ENCODE peak calls at places on chromosomes 5 and 9, in six cellular contexts. Q, K, P, A, E and U are unnamed samples.

GRCh38 chr5:75584641-75585040 is 26.6 kb upstream of the ANKDD1B start:
- DNase-seq in E (no peak), K (no peak), P (no peak), A (no peak), Q (no peak), U (no peak)

GRCh38 chr9:17793713-17794622 is 215.1 kb downstream of the SH3GL2 start:
- DNase-seq in A (no peak), E (peak; percentile 36), Q (no peak), P (no peak), K (no peak), U (peak; percentile 35)

GRCh38 chr5:71937906-71938698 is 169.2 kb upstream of the MAP1B start:
- DNase-seq in A (no peak), E (no peak), Q (no peak), K (no peak), P (no peak), U (no peak)

GRCh38 chr5:3605298-3606010 is 9.8 kb downstream of the IRX1 start:
- DNase-seq in K (no peak), P (no peak), A (peak; percentile 28), Q (no peak), E (no peak), U (no peak)

GRCh38 chr9:18314321-18314720 is 159.6 kb upstream of the ADAMTSL1 start:
- DNase-seq in P (no peak), Q (no peak), A (no peak), E (no peak), K (no peak), U (no peak)

GRCh38 chr5:17012289-17012688 is 76.2 kb upstream of the MYO10 start:
- DNase-seq in P (no peak), A (no peak), Q (no peak), K (no peak), E (peak; percentile 60), U (no peak)

GRCh38 chr5:115888027-115888426 is 46.3 kb downstream of the AP3S1 start:
- DNase-seq in Q (no peak), P (no peak), K (no peak), E (no peak), A (no peak), U (no peak)

GRCh38 chr5:125081101-125081500 is 334.7 kb upstream of the ZNF608 start:
- DNase-seq in E (no peak), Q (no peak), K (no peak), P (no peak), A (no peak), U (no peak)

GRCh38 chr9:90939367-90939766 is 137.7 kb downstream of the SYK start:
- DNase-seq in E (no peak), A (no peak), Q (no peak), K (no peak), P (no peak), U (no peak)

GRCh38 chr5:141431286-141431685 is 979 bp downstream of the PCDHGA12 start:
- DNase-seq in A (no peak), P (no peak), E (no peak), K (no peak), Q (no peak), U (no peak)

GRCh38 chr9:98594551-98595160 is 114.1 kb downstream of the GABBR2 start:
- DNase-seq in A (no peak), K (no peak), E (no peak), Q (no peak), P (no peak), U (no peak)

GRCh38 chr5:89037090-89037489 is 154.1 kb upstream of the MEF2C start:
- DNase-seq in K (no peak), P (no peak), A (no peak), E (peak; percentile 97), Q (no peak), U (peak; percentile 12)

GRCh38 chr9:131635285-131635684 is 90.0 kb downstream of the PRRT1B start:
- DNase-seq in K (peak; percentile 57), A (peak; percentile 79), P (peak; percentile 90), Q (peak; percentile 89), E (peak; percentile 96), U (peak; percentile 91)

GRCh38 chr5:145976431-145977155 is 40.2 kb downstream of the SH3RF2 start:
- DNase-seq in E (peak; percentile 77), P (no peak), K (no peak), A (no peak), Q (no peak), U (peak; percentile 54)

GRCh38 chr5:132767150-132767549 is 9.9 kb downstream of the SEPTIN8 start:
- DNase-seq in E (no peak), K (no peak), Q (no peak), A (no peak), P (no peak), U (no peak)

GRCh38 chr5:8943301-8943700 is 602.6 kb downstream of the SEMA5A start:
- DNase-seq in A (no peak), Q (no peak), E (no peak), K (no peak), P (no peak), U (no peak)

GRCh38 chr9:2872307-2872940 is 28.5 kb upstream of the PUM3 start:
- DNase-seq in E (peak; percentile 8), A (no peak), K (no peak), P (no peak), Q (no peak), U (no peak)

GRCh38 chr5:38843665-38844064 is 2.1 kb upstream of the OSMR start:
- DNase-seq in P (no peak), E (no peak), A (no peak), K (no peak), Q (no peak), U (no peak)

GRCh38 chr9:111481885-111482636 is 2.1 kb downstream of the ECPAS start:
- DNase-seq in E (peak; percentile 8), A (no peak), K (no peak), Q (peak; percentile 49), P (no peak), U (peak; percentile 12)

GRCh38 chr9:755454-756381 is 85.8 kb upstream of the DMRT1 start:
- DNase-seq in E (peak; percentile 89), P (no peak), K (no peak), A (no peak), Q (no peak), U (peak; percentile 77)

GRCh38 chr5:130333089-130333488 is 428.8 kb downstream of the CHSY3 start:
- DNase-seq in E (peak; percentile 79), Q (no peak), K (no peak), P (no peak), A (no peak), U (no peak)

GRCh38 chr9:122236681-122237080 is 7.9 kb upstream of the LHX6 start:
- DNase-seq in K (no peak), A (no peak), E (no peak), Q (no peak), P (no peak), U (no peak)

GRCh38 chr9:89593776-89594427 is 10.9 kb upstream of the GADD45G start:
- DNase-seq in E (peak; percentile 31), K (no peak), P (no peak), A (no peak), Q (no peak), U (peak; percentile 26)

GRCh38 chr9:68872026-68872501 is 141.8 kb downstream of the PRKACG start:
- DNase-seq in A (peak; percentile 69), P (peak; percentile 38), Q (no peak), E (no peak), K (peak; percentile 56), U (no peak)

GRCh38 chr9:96100385-96100978 is 201.5 kb downstream of the HSD17B3 start:
- DNase-seq in P (no peak), K (peak; percentile 25), E (no peak), Q (no peak), A (no peak), U (peak; percentile 15)

GRCh38 chr9:134055981-134056461 is 11.8 kb downstream of the BRD3 start:
- DNase-seq in Q (peak; percentile 72), P (peak; percentile 84), K (peak; percentile 81), A (peak; percentile 86), E (peak; percentile 91), U (peak; percentile 95)
- H3K4me3 ChIP-seq in Q (no peak overlapping the region), P (no peak overlapping the region), K (no peak overlapping the region), A (no peak overlapping the region), E (peak overlapping the region; percentile 8), U (peak overlapping the region; percentile 7)

DNA sequence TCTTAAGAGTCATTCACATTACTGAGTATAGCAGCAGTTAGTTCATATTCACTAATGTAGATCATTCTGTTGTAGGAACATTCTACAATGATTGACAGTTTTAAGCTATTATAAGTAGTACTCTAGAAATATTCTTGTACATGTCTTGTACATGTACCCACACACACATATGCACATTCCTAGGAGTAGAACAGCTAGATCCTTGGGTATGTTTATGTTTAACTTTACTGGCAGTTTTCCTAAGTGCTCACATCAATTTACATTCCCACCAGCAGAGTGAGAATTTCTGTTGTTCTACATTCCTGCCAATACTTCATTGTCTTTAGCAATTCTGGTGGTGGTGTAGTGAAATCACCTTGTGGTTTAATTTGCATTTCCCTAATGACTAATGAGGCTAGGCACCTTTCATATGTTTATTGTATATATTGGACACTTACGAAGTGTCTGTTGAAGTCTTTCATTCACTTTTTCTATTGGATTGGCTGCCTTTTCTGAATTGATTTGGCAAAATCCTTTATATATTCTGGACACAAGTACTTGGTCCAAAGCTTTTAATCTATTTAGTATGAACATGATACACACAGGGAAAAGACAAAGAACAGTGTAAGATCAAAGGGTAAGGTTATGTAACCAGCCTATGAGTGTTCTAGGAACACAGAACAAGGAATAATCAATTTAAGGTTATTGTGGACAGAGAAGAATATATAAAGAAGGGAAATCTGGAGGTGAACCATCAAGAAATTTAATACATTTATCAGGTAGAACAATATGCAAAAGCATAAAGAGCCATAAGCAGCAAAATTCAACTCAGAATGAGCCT is 95.6 kb downstream of the MLLT3 start:
- DNase-seq in K (no peak), A (no peak), Q (no peak), E (no peak), P (no peak), U (no peak)
- H3K9me3 ChIP-seq in K (no peaks in the 10 kb centered on the region), A (no peaks in the 10 kb centered on the region), Q (no peaks in the 10 kb centered on the region), E (no peaks in the 10 kb centered on the region), P (no peaks in the 10 kb centered on the region), U (no peaks in the 10 kb centered on the region)

GRCh38 chr5:114053377-114053776 is 308.5 kb upstream of the KCNN2 start:
- DNase-seq in K (no peak), E (no peak), P (no peak), A (no peak), Q (no peak), U (no peak)

GRCh38 chr5:114050087-114050486 is 311.8 kb upstream of the KCNN2 start:
- DNase-seq in E (no peak), A (no peak), K (no peak), P (no peak), Q (no peak), U (no peak)

GRCh38 chr5:114055318-114055788 is 306.5 kb upstream of the KCNN2 start:
- DNase-seq in Q (peak; percentile 9), K (peak; percentile 62), A (peak; percentile 70), E (no peak), P (peak; percentile 47), U (peak; percentile 57)

GRCh38 chr5:114055810-114056476 is 305.9 kb upstream of the KCNN2 start:
- DNase-seq in E (no peak), P (peak; percentile 17), K (peak; percentile 48), Q (no peak), A (peak; percentile 63), U (peak; percentile 4)
- H3K4me3 ChIP-seq in E (no peak overlapping the region), P (no peak overlapping the region), K (peak overlapping the region; percentile 65), Q (peak overlapping the region; percentile 25), A (peak overlapping the region; percentile 44), U (peak overlapping the region; percentile 15)

DNA sequence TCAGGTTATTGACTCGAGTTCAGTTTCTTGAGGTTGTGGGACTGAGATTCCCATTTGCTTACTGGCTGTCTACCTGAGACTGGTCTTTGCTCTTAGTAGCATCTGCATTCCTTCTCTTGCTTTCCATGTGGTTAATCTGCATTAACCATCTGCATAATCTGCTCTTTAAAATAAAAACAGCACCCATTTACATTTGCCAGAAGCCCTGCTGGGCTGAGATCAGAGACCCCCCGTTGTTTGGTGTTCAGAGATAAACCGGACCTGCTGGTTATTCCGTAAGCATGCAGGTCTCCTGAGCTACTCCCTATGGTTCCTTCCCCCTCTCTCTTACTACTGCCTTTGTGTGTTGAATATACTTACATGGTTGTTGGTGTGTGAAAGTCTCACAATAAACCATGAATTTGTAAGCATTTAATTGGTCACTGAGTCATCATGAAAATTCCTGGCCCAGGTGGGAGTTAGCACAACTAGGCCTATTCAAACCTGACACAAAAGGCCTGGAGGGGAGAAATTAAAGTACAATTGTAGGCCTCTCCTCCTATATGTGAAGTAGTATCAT is 396.7 kb downstream of the MRPS30 start:
- DNase-seq in A (no peak), K (no peak), P (no peak), Q (no peak), E (no peak), U (no peak)
- H3K9me3 ChIP-seq in A (no peaks in the 10 kb centered on the region), K (no peaks in the 10 kb centered on the region), P (no peaks in the 10 kb centered on the region), Q (no peaks in the 10 kb centered on the region), E (peaks cover 14% of the 10 kb centered on the region), U (no peaks in the 10 kb centered on the region)